ENCODE peak calls at places on chromosomes 6 and 20, in six cellular contexts. C is activated T-helper 1 cell treated with Interleukin-2 at 50 U/mL for 16 hours; R is activated CD8-positive, alpha-beta memory T cell treated with anti-CD3 and anti-CD28 coated beads, Interleukin-2, amount 50 U/mL, for 48 hours; W is mammary epithelial cell; D is GM12865; U is smooth muscle cell of the brain vasculature. H is an unnamed sample.

GRCh38 chr6:13554929-13555333 is 19.5 kb upstream of the SIRT5 start:
- DNase-seq in C (no peak), R (no peak), W (no peak), D (no peak), U (no peak), H (peak)

GRCh38 chr6:111483736-111484654 is 977 bp upstream of the REV3L start:
- DNase-seq in C (peak), R (peak), W (peak), D (peak), U (peak), H (peak)

GRCh38 chr20:50980851-50981713 is 22.5 kb downstream of the MOCS3 start:
- DNase-seq in C (peak), R (peak), W (peak), D (peak), U (no peak), H (no peak)

GRCh38 chr6:98947411-98948292 is at the start of gene FBXL4:
- DNase-seq in C (peak), R (peak), W (peak), D (peak), U (no peak), H (peak)

GRCh38 chr6:130717657-130718056 is 109.5 kb upstream of the SMLR1 start:
- DNase-seq in C (no peak), R (no peak), W (no peak), D (no peak), U (no peak), H (no peak)

GRCh38 chr6:98836025-98836961 is 1.9 kb downstream of the POU3F2 start:
- DNase-seq in C (no peak), R (no peak), W (no peak), D (no peak), U (no peak), H (no peak)

GRCh38 chr20:44069203-44069931 is 117.6 kb downstream of the JPH2 start:
- DNase-seq in C (peak), R (peak), W (no peak), D (peak), U (no peak), H (peak)

GRCh38 chr20:20706285-20706684 is 6.2 kb downstream of the RALGAPA2 start:
- DNase-seq in C (no peak), R (no peak), W (no peak), D (no peak), U (no peak), H (no peak)

GRCh38 chr6:135796884-135797283 is 54.6 kb upstream of the PDE7B start:
- DNase-seq in C (no peak), R (no peak), W (no peak), D (no peak), U (no peak), H (no peak)

GRCh38 chr20:9594284-9594875 is 80.0 kb downstream of the LAMP5 start:
- DNase-seq in C (no peak), R (no peak), W (no peak), D (no peak), U (no peak), H (no peak)

GRCh38 chr6:14876778-14877613 is 368.9 kb upstream of the JARID2 start:
- DNase-seq in C (no peak), R (no peak), W (peak), D (peak), U (no peak), H (no peak)

GRCh38 chr6:57822896-57823358 is 505.5 kb downstream of the PRIM2 start:
- DNase-seq in C (no peak), R (peak), W (no peak), D (no peak), U (no peak), H (no peak)

GRCh38 chr6:47042238-47042843 is at the start of gene ADGRF1:
- DNase-seq in C (no peak), R (no peak), W (peak), D (no peak), U (no peak), H (no peak)

GRCh38 chr6:157685596-157686280 is 137.3 kb upstream of the SNX9 start:
- DNase-seq in C (no peak), R (no peak), W (no peak), D (no peak), U (no peak), H (peak)

GRCh38 chr6:3561745-3562144 is 104.9 kb upstream of the SLC22A23 start:
- DNase-seq in C (no peak), R (no peak), W (no peak), D (peak), U (peak), H (no peak)